ENCODE peak calls at places on chromosome 17, in nine cellular contexts. O is lower leg skin, Y is tibial nerve, A is heart left ventricle, G is astrocyte of the spinal cord, P is D721Med, V is BE2C, D is neural crest cell, I is bronchial epithelial cell. Q is an unnamed sample.

GRCh38 chr17:70172921-70173320 is 3.6 kb downstream of the KCNJ2 start:
- DNase-seq in I (peak), G (peak), Y (no peak), D (no peak), P (no peak), A (no peak), O (no peak), V (no peak), Q (peak)

GRCh38 chr17:76075364-76076099 is 951 bp downstream of the GALR2 start:
- DNase-seq in D (peak), A (no peak), G (no peak), P (no peak), Y (no peak), V (no peak), O (no peak), I (no peak), Q (no peak)

GRCh38 chr17:79153367-79154130 is 78.9 kb downstream of the ENGASE start:
- DNase-seq in I (no peak), V (no peak), Y (no peak), A (no peak), D (no peak), O (no peak), G (no peak), P (no peak), Q (no peak)

GRCh38 chr17:14468858-14469257 is 168.0 kb downstream of the HS3ST3B1 start:
- DNase-seq in I (no peak), G (no peak), A (no peak), O (no peak), P (no peak), Y (no peak), V (no peak), D (no peak), Q (no peak)

GRCh38 chr17:66491665-66492064 is 189.3 kb downstream of the PRKCA start:
- DNase-seq in G (no peak), P (no peak), I (no peak), V (no peak), D (no peak), A (no peak), Y (no peak), O (no peak), Q (no peak)

GRCh38 chr17:31224366-31224765 is 72.7 kb downstream of the OMG start:
- DNase-seq in V (no peak), A (no peak), G (no peak), Y (no peak), D (no peak), P (no peak), O (no peak), I (no peak), Q (no peak)

GRCh38 chr17:11981862-11982261 is 15.4 kb downstream of the ZNF18 start:
- DNase-seq in P (no peak), D (no peak), G (no peak), I (no peak), V (no peak), Y (no peak), O (no peak), A (no peak), Q (no peak)

GRCh38 chr17:59914274-59914854 is 21.4 kb downstream of the RPS6KB1 start:
- DNase-seq in V (peak), Y (no peak), O (no peak), G (peak), D (no peak), A (no peak), P (peak), I (peak), Q (peak)

GRCh38 chr17:68198931-68199836 is 48.7 kb upstream of the AMZ2 start:
- DNase-seq in A (no peak), Y (no peak), I (no peak), D (no peak), P (no peak), G (peak), V (no peak), O (no peak), Q (no peak)

GRCh38 chr17:80221401-80221800 is 1.2 kb downstream of the SLC26A11 start:
- DNase-seq in G (no peak), A (no peak), V (no peak), P (no peak), D (no peak), Y (no peak), O (no peak), I (no peak), Q (no peak)

GRCh38 chr17:54983260-54983659 is 14.7 kb downstream of the STXBP4 start:
- DNase-seq in I (no peak), O (no peak), A (no peak), G (no peak), P (no peak), D (no peak), V (no peak), Y (no peak), Q (no peak)

GRCh38 chr17:56653877-56654276 is 60.4 kb downstream of the NOG start:
- DNase-seq in G (peak), I (peak), Y (no peak), P (no peak), O (no peak), V (no peak), A (no peak), D (peak), Q (peak)

GRCh38 chr17:80068301-80069160 is 32.1 kb downstream of the CCDC40 start:
- DNase-seq in D (no peak), I (no peak), O (no peak), V (peak), G (peak), P (no peak), Y (no peak), A (peak), Q (no peak)

GRCh38 chr17:73427198-73427597 is 115.4 kb upstream of the CDC42EP4 start:
- DNase-seq in O (no peak), Y (no peak), P (no peak), I (no peak), V (no peak), D (no peak), A (no peak), G (no peak), Q (no peak)

GRCh38 chr17:43389022-43389947 is 9.5 kb upstream of the ARL4D start:
- DNase-seq in P (peak), Y (peak), A (peak), G (peak), D (peak), O (peak), I (peak), V (peak), Q (peak)

GRCh38 chr17:82320956-82321927 is 3.8 kb upstream of the CD7 start:
- DNase-seq in O (no peak), V (peak), D (peak), P (peak), G (no peak), I (no peak), Y (no peak), A (no peak), Q (peak)

GRCh38 chr17:76272541-76273434 is 7.6 kb downstream of the UBALD2 start:
- DNase-seq in A (no peak), V (no peak), P (no peak), O (peak), Y (no peak), D (no peak), I (no peak), G (no peak), Q (no peak)

GRCh38 chr17:73748521-73748920 is 104.3 kb upstream of the SDK2 start:
- DNase-seq in V (no peak), G (no peak), Y (no peak), A (no peak), I (no peak), O (no peak), P (no peak), D (no peak), Q (no peak)

GRCh38 chr17:63399856-63400255 is 46.2 kb downstream of the CYB561 start:
- DNase-seq in G (peak), Y (no peak), V (no peak), I (no peak), O (peak), P (no peak), D (no peak), A (peak), Q (no peak)

GRCh38 chr17:32513579-32513978 is 26.8 kb downstream of the CDK5R1 start:
- DNase-seq in D (no peak), A (no peak), V (no peak), G (no peak), I (no peak), O (no peak), Y (no peak), P (no peak), Q (no peak)

GRCh38 chr17:74637265-74637664 is 13.7 kb upstream of the CD300E start:
- DNase-seq in Y (no peak), D (no peak), V (no peak), I (no peak), A (no peak), O (no peak), P (no peak), G (no peak), Q (no peak)

GRCh38 chr17:79356839-79357447 is 253.9 kb downstream of the RBFOX3 start:
- DNase-seq in D (no peak), V (no peak), P (no peak), Y (no peak), G (no peak), O (no peak), A (no peak), I (no peak), Q (no peak)

GRCh38 chr17:48724241-48725004 is 1.4 kb downstream of the PRAC2 start:
- DNase-seq in A (peak), P (no peak), I (peak), O (peak), G (peak), Y (peak), V (peak), D (peak), Q (peak)

DNA sequence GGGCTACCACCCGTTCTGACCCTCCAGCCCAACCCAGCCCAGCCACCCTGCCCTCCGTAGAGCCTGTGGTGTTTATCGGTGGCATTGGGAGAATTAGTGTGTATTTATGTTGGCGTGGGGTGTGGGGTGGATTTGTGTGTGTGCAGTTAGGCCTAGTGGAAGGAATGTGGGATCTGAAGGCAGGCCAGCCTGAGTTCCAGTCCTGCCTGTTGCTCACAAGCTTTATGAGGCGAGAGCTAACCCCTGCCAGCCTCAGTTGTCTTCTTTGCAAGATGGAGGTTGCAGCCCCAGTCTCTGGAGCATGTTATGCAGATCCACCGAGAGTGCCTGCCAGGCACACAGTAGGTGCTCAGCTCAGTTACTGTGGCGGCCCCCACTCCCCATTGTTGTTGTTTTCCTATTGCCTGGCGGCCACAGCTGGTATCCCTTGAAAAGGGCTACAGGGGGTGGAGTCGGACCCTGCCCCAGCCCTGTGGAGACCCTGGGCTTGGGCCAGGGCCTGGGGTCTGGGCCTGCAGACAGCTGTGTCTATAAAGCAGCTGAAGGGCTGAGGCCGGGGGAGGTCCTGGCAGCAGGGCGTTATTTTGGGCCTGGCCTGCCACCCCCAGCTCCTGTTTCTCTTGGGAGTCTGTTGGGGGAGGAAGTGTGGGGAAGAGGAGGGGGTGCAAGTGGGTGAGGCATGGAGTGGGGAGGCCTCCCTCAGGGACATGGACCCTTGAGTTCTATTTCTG is 5.1 kb downstream of the ERBB2 start:
- DNase-seq in A (no peak), Y (no peak), O (no peak), I (no peak), V (no peak), G (peak), D (no peak), P (no peak), Q (no peak)
- TF ChIP-seq CTCF in A (no peak), Y (no peak), O (no peak), I (peak), V (no peak), G (peak), D (peak), P (no peak), Q (no peak)

DNA sequence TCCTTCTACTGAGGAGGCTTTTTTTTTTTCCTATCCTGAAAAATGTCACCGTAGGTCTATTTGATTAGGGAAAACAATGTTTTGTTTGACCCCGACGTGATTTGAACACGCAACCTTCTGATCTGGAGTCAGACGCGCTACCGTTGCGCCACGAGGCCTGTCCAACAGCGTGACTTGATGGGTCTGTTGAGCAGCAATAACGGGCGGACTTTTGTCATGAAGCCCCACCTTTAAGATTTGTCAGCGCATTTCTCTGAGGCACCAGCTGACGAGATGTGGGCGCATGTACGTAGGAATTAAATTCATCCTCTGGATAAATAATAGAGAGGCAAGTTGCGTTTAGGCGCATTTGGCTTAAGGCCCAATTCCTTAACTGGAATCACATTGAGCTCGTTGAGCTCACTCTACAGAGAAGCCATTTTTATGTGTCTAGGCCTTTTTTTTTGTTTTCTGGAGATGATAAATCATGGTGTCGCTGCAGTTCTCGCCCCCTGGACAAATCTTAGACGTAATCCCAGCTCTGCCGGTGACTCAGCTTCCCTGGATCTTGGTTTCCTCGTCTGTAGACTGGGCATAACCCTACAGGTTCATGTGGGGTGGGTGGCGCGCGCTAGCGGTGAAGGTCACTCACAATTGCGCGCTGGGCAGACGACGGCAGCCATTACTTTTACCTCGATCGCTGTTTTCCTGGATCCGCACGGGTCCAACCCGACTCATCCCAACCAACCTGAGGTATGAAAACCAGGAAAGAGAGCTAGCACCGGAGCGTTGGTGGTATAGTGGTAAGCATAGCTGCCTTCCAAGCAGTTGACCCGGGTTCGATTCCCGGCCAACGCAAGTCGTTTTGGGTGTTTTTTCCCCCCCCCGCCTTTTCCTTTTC is 10.6 kb upstream of the AURKB start:
- DNase-seq in O (peak), V (peak), Y (peak), P (peak), D (peak), I (peak), G (peak), A (peak), Q (peak)
- TF ChIP-seq CTCF in O (no peak), V (no peak), Y (no peak), P (no peak), D (no peak), I (no peak), G (no peak), A (no peak), Q (no peak)

GRCh38 chr17:81254955-81255717 is 16.0 kb downstream of the NDUFAF8 start:
- DNase-seq in D (peak), V (peak), O (peak), Y (peak), A (peak), G (peak), P (no peak), I (peak), Q (peak)
- TF ChIP-seq CTCF in D (peak), V (peak), O (no peak), Y (peak), A (peak), G (peak), P (peak), I (peak), Q (peak)

GRCh38 chr17:13014801-13015200 is 3.0 kb downstream of the ELAC2 start:
- DNase-seq in P (no peak), Y (no peak), I (no peak), D (no peak), G (no peak), V (no peak), O (peak), A (no peak), Q (no peak)

GRCh38 chr17:13016881-13017622 is 775 bp downstream of the ELAC2 start:
- DNase-seq in Y (no peak), D (no peak), G (no peak), I (peak), P (no peak), V (no peak), A (no peak), O (peak), Q (peak)

DNA sequence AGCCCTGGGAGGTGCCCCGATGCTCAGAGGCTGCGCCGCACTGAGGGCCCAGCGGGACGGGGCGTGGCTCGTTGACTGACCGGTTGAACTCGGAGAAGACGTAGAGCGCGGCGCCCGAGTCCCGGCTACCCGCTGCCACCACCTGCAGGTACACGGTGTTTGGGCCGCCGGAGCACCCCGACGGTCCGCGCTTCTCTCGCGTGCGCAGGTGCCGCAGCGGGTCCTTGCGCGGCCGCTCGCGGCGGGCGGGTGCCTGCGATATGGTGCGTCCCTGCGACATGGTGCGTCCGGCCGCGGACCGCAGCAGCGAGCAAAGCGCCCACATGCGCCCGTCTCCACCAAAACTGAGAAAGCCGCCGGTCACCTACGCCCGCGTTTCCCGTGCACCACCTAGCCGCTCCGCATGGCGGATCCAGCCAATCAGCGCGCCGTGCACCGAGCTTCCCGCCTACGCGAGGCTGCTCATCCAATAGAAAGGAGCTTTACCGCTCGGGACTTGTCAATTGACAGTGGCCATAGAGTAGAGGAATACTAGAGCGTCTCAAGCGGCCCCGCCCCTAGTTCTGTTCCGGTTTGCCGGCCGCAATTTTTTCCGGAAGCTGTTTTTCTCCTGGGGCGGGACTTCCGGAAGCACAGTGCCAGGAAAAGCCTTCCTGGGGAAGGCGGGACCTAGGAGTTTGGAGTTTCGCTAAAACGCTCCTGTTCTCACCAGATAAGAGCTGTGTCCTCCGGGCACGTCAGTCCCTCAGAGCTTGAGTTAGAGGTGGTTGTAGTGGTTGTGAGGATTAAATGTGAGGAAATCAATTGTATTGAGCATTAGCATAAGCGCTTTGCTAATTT is at the start of gene ELAC2:
- DNase-seq in D (peak), I (peak), O (peak), Y (peak), G (peak), V (peak), A (peak), P (peak), Q (peak)
- TF ChIP-seq CTCF in D (peak), I (peak), O (no peak), Y (no peak), G (no peak), V (no peak), A (no peak), P (no peak), Q (peak)

GRCh38 chr17:2986925-2987324 is 76.5 kb downstream of the OR1D5 start:
- DNase-seq in O (peak), I (no peak), P (no peak), A (no peak), Y (no peak), G (no peak), D (no peak), V (no peak), Q (no peak)

GRCh38 chr17:2981325-2981724 is 82.1 kb downstream of the OR1D5 start:
- DNase-seq in I (no peak), V (peak), O (peak), Y (no peak), G (no peak), A (no peak), P (no peak), D (no peak), Q (no peak)

GRCh38 chr17:2980211-2980903 is 83.0 kb downstream of the OR1D5 start:
- DNase-seq in V (no peak), A (no peak), G (no peak), O (no peak), I (no peak), P (no peak), D (no peak), Y (no peak), Q (no peak)

GRCh38 chr17:2980904-2981246 is 82.5 kb downstream of the OR1D5 start:
- DNase-seq in P (no peak), O (peak), G (no peak), I (peak), V (no peak), Y (no peak), A (no peak), D (no peak), Q (no peak)

GRCh38 chr17:2982854-2983636 is 80.4 kb downstream of the OR1D5 start:
- DNase-seq in V (peak), O (peak), Y (peak), G (peak), P (no peak), I (no peak), A (peak), D (no peak), Q (no peak)
- TF ChIP-seq CTCF in V (peak), O (no peak), Y (no peak), G (peak), P (no peak), I (no peak), A (peak), D (no peak), Q (no peak)

GRCh38 chr17:44878627-44879221 is 20.5 kb downstream of the EFTUD2 start:
- DNase-seq in A (no peak), I (peak), O (no peak), D (peak), G (peak), Y (no peak), P (no peak), V (peak), Q (peak)
- TF ChIP-seq CTCF in A (peak), I (peak), O (no peak), D (peak), G (peak), Y (peak), P (peak), V (peak), Q (peak)

DNA sequence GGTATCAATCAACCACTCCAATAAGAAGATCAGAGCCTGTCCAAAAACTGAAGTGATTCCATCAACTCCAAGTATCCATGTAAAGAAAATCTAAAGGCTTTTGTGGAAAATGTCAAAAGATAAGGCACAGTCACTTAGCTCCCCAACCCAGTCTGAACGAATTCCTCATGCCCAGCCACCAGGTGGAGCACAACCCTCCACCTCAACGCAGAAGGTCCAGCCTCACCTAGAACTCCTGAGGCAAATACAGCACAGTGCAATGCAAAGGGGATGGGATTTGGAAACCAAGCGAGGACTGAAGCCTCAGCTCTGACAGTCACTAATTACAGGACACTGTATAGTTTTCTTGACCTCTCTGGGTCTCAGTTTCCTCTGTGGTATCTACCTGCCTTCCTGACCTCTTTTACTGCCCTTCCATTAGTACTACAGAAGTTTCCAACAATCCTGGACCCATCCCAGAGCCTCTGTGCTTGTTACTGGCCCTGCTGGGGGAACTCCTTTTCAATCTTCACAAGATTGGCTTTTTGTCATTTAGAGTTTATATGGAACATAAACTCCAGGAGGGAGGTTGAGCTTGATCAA is 2.0 kb downstream of the NCBP3 start:
- DNase-seq in V (peak), A (no peak), P (no peak), O (no peak), G (peak), Y (no peak), I (peak), D (no peak), Q (peak)
- TF ChIP-seq CTCF in V (peak), A (peak), P (peak), O (no peak), G (peak), Y (peak), I (peak), D (peak), Q (peak)